ENCODE peak calls at places on chromosomes 11 and 22, in eight cellular contexts. One of them, this sample, is unnamed.

GRCh38 chr11:84164722-84165121 is 878.6 kb upstream of the CCDC90B start:
- DNase-seq in choroid plexus epithelial cell: no peak
- DNase-seq in astrocyte of the spinal cord: peak; percentile 17
- DNase-seq in lower leg skin: no peak
- DNase-seq in psoas muscle: no peak
- DNase-seq in epithelial cell of proximal tubule: peak; percentile 25
- DNase-seq in neural progenitor cell: no peak
- DNase-seq in adrenal gland: no peak
- DNase-seq in this sample: no peak

GRCh38 chr11:73246303-73246702 is 25.8 kb upstream of the P2RY6 start:
- DNase-seq in choroid plexus epithelial cell: peak; percentile 35
- DNase-seq in astrocyte of the spinal cord: no peak
- DNase-seq in lower leg skin: no peak
- DNase-seq in psoas muscle: no peak
- DNase-seq in epithelial cell of proximal tubule: no peak
- DNase-seq in neural progenitor cell: no peak
- DNase-seq in adrenal gland: no peak
- DNase-seq in this sample: no peak

GRCh38 chr22:50310949-50311444 is 3.6 kb upstream of the PLXNB2 start:
- DNase-seq in choroid plexus epithelial cell: no peak
- DNase-seq in astrocyte of the spinal cord: no peak
- DNase-seq in lower leg skin: no peak
- DNase-seq in psoas muscle: peak; percentile 51
- DNase-seq in epithelial cell of proximal tubule: no peak
- DNase-seq in neural progenitor cell: no peak
- DNase-seq in adrenal gland: no peak
- DNase-seq in this sample: no peak

GRCh38 chr11:119484741-119485605 is 62.0 kb upstream of the THY1 start:
- DNase-seq in choroid plexus epithelial cell: peak; percentile 7
- DNase-seq in astrocyte of the spinal cord: no peak
- DNase-seq in lower leg skin: peak; percentile 85
- DNase-seq in psoas muscle: no peak
- DNase-seq in epithelial cell of proximal tubule: no peak
- DNase-seq in neural progenitor cell: peak; percentile 51
- DNase-seq in adrenal gland: peak; percentile 7
- DNase-seq in this sample: no peak

GRCh38 chr11:13885083-13885482 is 77.4 kb upstream of the SPON1 start:
- DNase-seq in choroid plexus epithelial cell: no peak
- DNase-seq in astrocyte of the spinal cord: no peak
- DNase-seq in lower leg skin: no peak
- DNase-seq in psoas muscle: no peak
- DNase-seq in epithelial cell of proximal tubule: no peak
- DNase-seq in neural progenitor cell: no peak
- DNase-seq in adrenal gland: no peak
- DNase-seq in this sample: no peak

GRCh38 chr11:83019888-83020579 is 51.7 kb downstream of the RAB30 start:
- DNase-seq in choroid plexus epithelial cell: no peak
- DNase-seq in astrocyte of the spinal cord: no peak
- DNase-seq in lower leg skin: no peak
- DNase-seq in psoas muscle: peak; percentile 88
- DNase-seq in epithelial cell of proximal tubule: no peak
- DNase-seq in neural progenitor cell: no peak
- DNase-seq in adrenal gland: peak; percentile 71
- DNase-seq in this sample: peak; percentile 45

GRCh38 chr11:8222820-8223512 is 40.7 kb downstream of the LMO1 start:
- DNase-seq in choroid plexus epithelial cell: no peak
- DNase-seq in astrocyte of the spinal cord: no peak
- DNase-seq in lower leg skin: no peak
- DNase-seq in psoas muscle: no peak
- DNase-seq in epithelial cell of proximal tubule: no peak
- DNase-seq in neural progenitor cell: no peak
- DNase-seq in adrenal gland: no peak
- DNase-seq in this sample: no peak

GRCh38 chr22:31488988-31489617 is 539 bp downstream of the EIF4ENIF1 start:
- DNase-seq in choroid plexus epithelial cell: peak; percentile 28
- DNase-seq in astrocyte of the spinal cord: peak; percentile 22
- DNase-seq in lower leg skin: peak; percentile 87
- DNase-seq in psoas muscle: peak; percentile 71
- DNase-seq in epithelial cell of proximal tubule: no peak
- DNase-seq in neural progenitor cell: peak; percentile 72
- DNase-seq in adrenal gland: peak; percentile 47
- DNase-seq in this sample: peak; percentile 42

GRCh38 chr11:45213717-45214116 is 67.3 kb downstream of the PRDM11 start:
- DNase-seq in choroid plexus epithelial cell: no peak
- DNase-seq in astrocyte of the spinal cord: no peak
- DNase-seq in lower leg skin: no peak
- DNase-seq in psoas muscle: peak; percentile 59
- DNase-seq in epithelial cell of proximal tubule: no peak
- DNase-seq in neural progenitor cell: no peak
- DNase-seq in adrenal gland: no peak
- DNase-seq in this sample: no peak

GRCh38 chr11:120703358-120704152 is 192.0 kb downstream of the GRIK4 start:
- DNase-seq in choroid plexus epithelial cell: no peak
- DNase-seq in astrocyte of the spinal cord: no peak
- DNase-seq in lower leg skin: no peak
- DNase-seq in psoas muscle: no peak
- DNase-seq in epithelial cell of proximal tubule: no peak
- DNase-seq in neural progenitor cell: no peak
- DNase-seq in adrenal gland: no peak
- DNase-seq in this sample: no peak

GRCh38 chr11:8098879-8099278 is 17.9 kb downstream of the TUB start:
- DNase-seq in choroid plexus epithelial cell: peak; percentile 28
- DNase-seq in astrocyte of the spinal cord: no peak
- DNase-seq in lower leg skin: no peak
- DNase-seq in psoas muscle: peak; percentile 40
- DNase-seq in epithelial cell of proximal tubule: no peak
- DNase-seq in neural progenitor cell: no peak
- DNase-seq in adrenal gland: peak; percentile 10
- DNase-seq in this sample: peak; percentile 13

GRCh38 chr22:48800886-48801607 is 1026.6 kb downstream of the BRD1 start:
- DNase-seq in choroid plexus epithelial cell: no peak
- DNase-seq in astrocyte of the spinal cord: no peak
- DNase-seq in lower leg skin: peak; percentile 70
- DNase-seq in psoas muscle: no peak
- DNase-seq in epithelial cell of proximal tubule: no peak
- DNase-seq in neural progenitor cell: no peak
- DNase-seq in adrenal gland: no peak
- DNase-seq in this sample: no peak

GRCh38 chr11:831132-831864 is 1.5 kb upstream of the CD151 start:
- DNase-seq in choroid plexus epithelial cell: peak; percentile 60
- DNase-seq in astrocyte of the spinal cord: peak; percentile 80
- DNase-seq in lower leg skin: no peak
- DNase-seq in psoas muscle: no peak
- DNase-seq in epithelial cell of proximal tubule: no peak
- DNase-seq in neural progenitor cell: peak; percentile 49
- DNase-seq in adrenal gland: peak; percentile 89
- DNase-seq in this sample: no peak
- H3K4me3 ChIP-seq in choroid plexus epithelial cell: no peak overlapping the region
- H3K4me3 ChIP-seq in astrocyte of the spinal cord: peak overlapping the region; percentile 12
- H3K4me3 ChIP-seq in lower leg skin: no peak overlapping the region
- H3K4me3 ChIP-seq in psoas muscle: peak overlapping the region; percentile 57
- H3K4me3 ChIP-seq in epithelial cell of proximal tubule: peak overlapping the region; percentile 59
- H3K4me3 ChIP-seq in neural progenitor cell: peak overlapping the region; percentile 45
- H3K4me3 ChIP-seq in adrenal gland: no peak overlapping the region
- H3K4me3 ChIP-seq in this sample: no peak overlapping the region

GRCh38 chr11:48109046-48109666 is 107.5 kb upstream of the OR4B1 start:
- DNase-seq in choroid plexus epithelial cell: peak; percentile 80
- DNase-seq in astrocyte of the spinal cord: peak; percentile 64
- DNase-seq in lower leg skin: no peak
- DNase-seq in psoas muscle: no peak
- DNase-seq in epithelial cell of proximal tubule: peak; percentile 63
- DNase-seq in neural progenitor cell: peak; percentile 26
- DNase-seq in adrenal gland: no peak
- DNase-seq in this sample: no peak
- TF ChIP-seq CTCF in choroid plexus epithelial cell: peak; percentile 46
- TF ChIP-seq CTCF in astrocyte of the spinal cord: peak; percentile 41
- TF ChIP-seq CTCF in lower leg skin: no peak
- TF ChIP-seq CTCF in psoas muscle: peak; percentile 41
- TF ChIP-seq CTCF in epithelial cell of proximal tubule: peak; percentile 49
- TF ChIP-seq CTCF in neural progenitor cell: peak; percentile 41
- TF ChIP-seq CTCF in adrenal gland: peak; percentile 20
- TF ChIP-seq CTCF in this sample: no peak

GRCh38 chr11:43561832-43562231 is 118.7 kb upstream of the HSD17B12 start:
- DNase-seq in choroid plexus epithelial cell: no peak
- DNase-seq in astrocyte of the spinal cord: no peak
- DNase-seq in lower leg skin: no peak
- DNase-seq in psoas muscle: no peak
- DNase-seq in epithelial cell of proximal tubule: no peak
- DNase-seq in neural progenitor cell: no peak
- DNase-seq in adrenal gland: no peak
- DNase-seq in this sample: no peak

GRCh38 chr11:43573233-43573632 is 107.3 kb upstream of the HSD17B12 start:
- DNase-seq in choroid plexus epithelial cell: peak; percentile 61
- DNase-seq in astrocyte of the spinal cord: no peak
- DNase-seq in lower leg skin: no peak
- DNase-seq in psoas muscle: no peak
- DNase-seq in epithelial cell of proximal tubule: no peak
- DNase-seq in neural progenitor cell: peak; percentile 79
- DNase-seq in adrenal gland: peak; percentile 31
- DNase-seq in this sample: peak; percentile 71

DNA sequence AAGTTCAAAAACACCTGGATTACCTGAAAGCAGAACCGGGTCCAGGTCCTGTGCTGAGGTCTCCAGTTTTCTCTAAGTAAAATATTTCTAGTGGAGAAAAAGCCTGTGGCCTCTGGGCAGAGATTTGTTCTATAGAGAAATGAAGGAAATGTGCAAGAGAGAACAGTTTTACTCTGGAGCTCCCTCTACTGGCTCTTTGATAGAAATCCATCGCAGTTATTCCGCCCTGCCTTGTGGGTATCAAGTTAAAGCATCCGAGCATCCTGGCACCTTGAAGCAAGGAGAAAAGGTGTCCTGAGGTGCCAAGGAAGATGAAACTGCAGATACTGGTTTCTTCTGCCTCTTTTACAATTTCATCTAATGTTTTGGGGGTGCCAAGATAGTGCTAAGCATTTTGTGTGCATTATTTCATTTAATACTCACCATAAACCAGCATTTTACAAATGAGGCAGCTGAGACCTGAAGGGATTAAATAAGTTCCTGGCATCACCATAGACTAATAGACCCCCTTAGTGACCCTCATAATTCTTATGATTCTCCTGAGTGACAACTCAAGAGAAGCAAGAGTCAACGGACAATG is 113.1 kb upstream of the HSD17B12 start:
- DNase-seq in choroid plexus epithelial cell: peak; percentile 83
- DNase-seq in astrocyte of the spinal cord: peak; percentile 51
- DNase-seq in lower leg skin: no peak
- DNase-seq in psoas muscle: no peak
- DNase-seq in epithelial cell of proximal tubule: no peak
- DNase-seq in neural progenitor cell: peak; percentile 69
- DNase-seq in adrenal gland: no peak
- DNase-seq in this sample: no peak
- H3K4me3 ChIP-seq in choroid plexus epithelial cell: no peak overlapping the region
- H3K4me3 ChIP-seq in astrocyte of the spinal cord: no peak overlapping the region
- H3K4me3 ChIP-seq in lower leg skin: no peak overlapping the region
- H3K4me3 ChIP-seq in psoas muscle: no peak overlapping the region
- H3K4me3 ChIP-seq in epithelial cell of proximal tubule: no peak overlapping the region
- H3K4me3 ChIP-seq in neural progenitor cell: no peak overlapping the region
- H3K4me3 ChIP-seq in adrenal gland: no peak overlapping the region
- H3K4me3 ChIP-seq in this sample: no peak overlapping the region

DNA sequence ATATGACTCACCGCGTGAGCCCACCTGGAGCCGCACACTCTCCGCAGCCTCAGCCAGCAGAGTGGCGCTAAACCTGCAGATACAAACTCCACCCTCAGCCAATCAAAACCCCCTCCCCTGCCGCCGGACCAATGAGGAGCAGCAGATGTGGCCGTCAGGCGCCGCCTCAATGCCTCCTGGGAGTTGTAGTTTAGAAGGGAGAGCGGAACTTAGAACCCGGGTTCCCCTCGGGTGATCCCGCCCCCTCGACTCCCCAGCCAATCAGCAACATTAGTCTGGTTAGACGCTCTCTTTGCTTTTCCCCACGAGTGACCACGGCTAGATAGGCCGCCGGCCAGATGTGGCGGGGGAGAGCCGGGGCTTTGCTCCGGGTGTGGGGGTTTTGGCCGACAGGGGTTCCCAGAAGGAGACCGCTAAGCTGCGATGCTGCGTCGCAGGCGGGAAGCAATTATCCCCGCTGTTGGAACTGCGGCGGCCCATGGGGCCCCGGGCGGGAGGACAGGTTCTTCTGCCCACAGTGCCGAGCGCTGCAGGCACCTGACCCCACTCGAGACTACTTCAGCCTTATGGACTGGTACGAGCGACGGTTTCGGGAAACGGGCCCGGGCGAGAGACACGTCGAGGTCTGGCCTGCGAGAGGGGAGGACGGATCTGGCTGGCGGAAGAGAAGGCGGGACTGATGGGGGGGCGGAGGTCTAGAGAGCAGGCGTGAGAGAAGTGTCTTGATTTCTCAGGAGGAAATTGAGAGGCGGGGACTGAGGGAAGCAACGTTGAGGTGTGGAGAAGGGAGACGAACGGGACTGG is at the start of the genes CHEK2 and HSCB:
- DNase-seq in choroid plexus epithelial cell: peak; percentile 99
- DNase-seq in astrocyte of the spinal cord: peak; percentile 99
- DNase-seq in lower leg skin: peak; percentile 100
- DNase-seq in psoas muscle: peak; percentile 99
- DNase-seq in epithelial cell of proximal tubule: peak; percentile 86
- DNase-seq in neural progenitor cell: peak; percentile 99
- DNase-seq in adrenal gland: peak; percentile 98
- DNase-seq in this sample: peak; percentile 100
- TF ChIP-seq CTCF in choroid plexus epithelial cell: no peak
- TF ChIP-seq CTCF in astrocyte of the spinal cord: no peak
- TF ChIP-seq CTCF in lower leg skin: no peak
- TF ChIP-seq CTCF in psoas muscle: peak; percentile 1
- TF ChIP-seq CTCF in epithelial cell of proximal tubule: no peak
- TF ChIP-seq CTCF in neural progenitor cell: peak; percentile 40
- TF ChIP-seq CTCF in adrenal gland: no peak
- TF ChIP-seq CTCF in this sample: peak; percentile 24